ENCODE peak calls at places on chromosome 14, in nine cellular contexts. One of them, this sample, is unnamed. For H3K4me1 and H3K27me3, the result is how much of the 10 kb centered on the place peaks cover.

GRCh38 chr14:23646648-23647549 is 10.7 kb downstream of the DHRS2 start:
- DNase-seq in psoas muscle: no peak
- DNase-seq in PC-3: peak
- DNase-seq in uterus: no peak
- DNase-seq in Peyer's patch: no peak
- DNase-seq in A673: no peak
- DNase-seq in body of pancreas: no peak
- DNase-seq in CD8-positive, alpha-beta memory T cell: no peak
- DNase-seq in mesenchymal stem cell: no peak
- DNase-seq in this sample: no peak

GRCh38 chr14:79554816-79555215 is 656.5 kb downstream of the DIO2 start:
- DNase-seq in A673: no peak
- DNase-seq in body of pancreas: no peak
- DNase-seq in psoas muscle: no peak
- DNase-seq in mesenchymal stem cell: no peak
- DNase-seq in CD8-positive, alpha-beta memory T cell: no peak
- DNase-seq in PC-3: no peak
- DNase-seq in Peyer's patch: no peak
- DNase-seq in uterus: no peak
- DNase-seq in this sample: no peak

GRCh38 chr14:70708717-70709570 is 67.2 kb downstream of the TTC9 start:
- DNase-seq in psoas muscle: no peak
- DNase-seq in body of pancreas: no peak
- DNase-seq in CD8-positive, alpha-beta memory T cell: no peak
- DNase-seq in Peyer's patch: no peak
- DNase-seq in mesenchymal stem cell: no peak
- DNase-seq in A673: no peak
- DNase-seq in PC-3: no peak
- DNase-seq in uterus: no peak
- DNase-seq in this sample: no peak

GRCh38 chr14:24578558-24578957 is 2.5 kb upstream of the CTSG start:
- DNase-seq in mesenchymal stem cell: no peak
- DNase-seq in A673: no peak
- DNase-seq in CD8-positive, alpha-beta memory T cell: no peak
- DNase-seq in PC-3: no peak
- DNase-seq in uterus: no peak
- DNase-seq in psoas muscle: no peak
- DNase-seq in body of pancreas: no peak
- DNase-seq in Peyer's patch: no peak
- DNase-seq in this sample: no peak

GRCh38 chr14:38255408-38255672 is 553 bp downstream of the CLEC14A start:
- DNase-seq in A673: no peak
- DNase-seq in body of pancreas: no peak
- DNase-seq in mesenchymal stem cell: peak
- DNase-seq in PC-3: no peak
- DNase-seq in CD8-positive, alpha-beta memory T cell: no peak
- DNase-seq in uterus: no peak
- DNase-seq in psoas muscle: peak
- DNase-seq in Peyer's patch: peak
- DNase-seq in this sample: no peak

GRCh38 chr14:37376944-37377609 is 179.3 kb downstream of the MIPOL1 start:
- DNase-seq in uterus: no peak
- DNase-seq in A673: no peak
- DNase-seq in Peyer's patch: no peak
- DNase-seq in psoas muscle: no peak
- DNase-seq in body of pancreas: no peak
- DNase-seq in mesenchymal stem cell: no peak
- DNase-seq in PC-3: peak
- DNase-seq in CD8-positive, alpha-beta memory T cell: no peak
- DNase-seq in this sample: no peak

GRCh38 chr14:56708704-56709103 is 101.6 kb downstream of the OTX2 start:
- DNase-seq in Peyer's patch: no peak
- DNase-seq in psoas muscle: no peak
- DNase-seq in CD8-positive, alpha-beta memory T cell: no peak
- DNase-seq in PC-3: no peak
- DNase-seq in mesenchymal stem cell: no peak
- DNase-seq in A673: no peak
- DNase-seq in body of pancreas: no peak
- DNase-seq in uterus: no peak
- DNase-seq in this sample: no peak

GRCh38 chr14:23299186-23299521 is 3.5 kb downstream of the PPP1R3E start:
- DNase-seq in PC-3: no peak
- DNase-seq in mesenchymal stem cell: no peak
- DNase-seq in CD8-positive, alpha-beta memory T cell: no peak
- DNase-seq in body of pancreas: no peak
- DNase-seq in Peyer's patch: no peak
- DNase-seq in uterus: no peak
- DNase-seq in psoas muscle: no peak
- DNase-seq in A673: no peak
- DNase-seq in this sample: no peak

GRCh38 chr14:95875831-95876768 is 532 bp upstream of the TUNAR start:
- DNase-seq in uterus: no peak
- DNase-seq in Peyer's patch: no peak
- DNase-seq in PC-3: no peak
- DNase-seq in CD8-positive, alpha-beta memory T cell: no peak
- DNase-seq in mesenchymal stem cell: no peak
- DNase-seq in A673: peak
- DNase-seq in body of pancreas: no peak
- DNase-seq in psoas muscle: no peak
- DNase-seq in this sample: no peak

GRCh38 chr14:93010543-93011541 is 87.9 kb downstream of the CHGA start:
- DNase-seq in A673: no peak
- DNase-seq in body of pancreas: no peak
- DNase-seq in Peyer's patch: no peak
- DNase-seq in CD8-positive, alpha-beta memory T cell: no peak
- DNase-seq in mesenchymal stem cell: no peak
- DNase-seq in PC-3: no peak
- DNase-seq in uterus: no peak
- DNase-seq in psoas muscle: no peak
- DNase-seq in this sample: no peak

GRCh38 chr14:102496331-102496691 is 13.3 kb downstream of the ANKRD9 start:
- DNase-seq in A673: no peak
- DNase-seq in uterus: no peak
- DNase-seq in psoas muscle: no peak
- DNase-seq in CD8-positive, alpha-beta memory T cell: no peak
- DNase-seq in body of pancreas: no peak
- DNase-seq in mesenchymal stem cell: no peak
- DNase-seq in Peyer's patch: no peak
- DNase-seq in PC-3: no peak
- DNase-seq in this sample: no peak

GRCh38 chr14:104596451-104596918 is 8.1 kb downstream of the TMEM179 start:
- DNase-seq in CD8-positive, alpha-beta memory T cell: no peak
- DNase-seq in A673: no peak
- DNase-seq in body of pancreas: no peak
- DNase-seq in psoas muscle: peak
- DNase-seq in PC-3: no peak
- DNase-seq in mesenchymal stem cell: no peak
- DNase-seq in Peyer's patch: no peak
- DNase-seq in uterus: no peak
- DNase-seq in this sample: no peak

GRCh38 chr14:69049675-69050074 is 70.6 kb upstream of the ACTN1 start:
- DNase-seq in A673: no peak
- DNase-seq in mesenchymal stem cell: peak
- DNase-seq in CD8-positive, alpha-beta memory T cell: no peak
- DNase-seq in uterus: peak
- DNase-seq in PC-3: no peak
- DNase-seq in body of pancreas: no peak
- DNase-seq in Peyer's patch: no peak
- DNase-seq in psoas muscle: no peak
- DNase-seq in this sample: no peak

GRCh38 chr14:65804752-65805473 is 392.4 kb downstream of the FUT8 start:
- DNase-seq in PC-3: no peak
- DNase-seq in body of pancreas: no peak
- DNase-seq in Peyer's patch: no peak
- DNase-seq in CD8-positive, alpha-beta memory T cell: no peak
- DNase-seq in uterus: no peak
- DNase-seq in A673: no peak
- DNase-seq in psoas muscle: no peak
- DNase-seq in mesenchymal stem cell: no peak
- DNase-seq in this sample: no peak

GRCh38 chr14:42961509-42961908 is 1354.8 kb downstream of the LRFN5 start:
- DNase-seq in Peyer's patch: no peak
- DNase-seq in CD8-positive, alpha-beta memory T cell: no peak
- DNase-seq in mesenchymal stem cell: no peak
- DNase-seq in body of pancreas: no peak
- DNase-seq in psoas muscle: no peak
- DNase-seq in A673: no peak
- DNase-seq in uterus: no peak
- DNase-seq in PC-3: peak
- DNase-seq in this sample: no peak

GRCh38 chr14:101193845-101194355 is 290.4 kb upstream of the RTL1 start:
- DNase-seq in CD8-positive, alpha-beta memory T cell: no peak
- DNase-seq in Peyer's patch: no peak
- DNase-seq in body of pancreas: peak
- DNase-seq in A673: no peak
- DNase-seq in psoas muscle: no peak
- DNase-seq in mesenchymal stem cell: no peak
- DNase-seq in PC-3: no peak
- DNase-seq in uterus: no peak
- DNase-seq in this sample: no peak

GRCh38 chr14:99215277-99215676 is 56.7 kb downstream of the BCL11B start:
- DNase-seq in PC-3: no peak
- DNase-seq in psoas muscle: no peak
- DNase-seq in CD8-positive, alpha-beta memory T cell: no peak
- DNase-seq in A673: peak
- DNase-seq in Peyer's patch: no peak
- DNase-seq in uterus: no peak
- DNase-seq in mesenchymal stem cell: no peak
- DNase-seq in body of pancreas: no peak
- DNase-seq in this sample: no peak
- H3K4me1 ChIP-seq in PC-3: under half
- H3K4me1 ChIP-seq in psoas muscle: under half
- H3K4me1 ChIP-seq in CD8-positive, alpha-beta memory T cell: half or more
- H3K4me1 ChIP-seq in A673: half or more
- H3K4me1 ChIP-seq in Peyer's patch: under half
- H3K4me1 ChIP-seq in uterus: under half
- H3K4me1 ChIP-seq in mesenchymal stem cell: under half
- H3K4me1 ChIP-seq in body of pancreas: under half
- H3K4me1 ChIP-seq in this sample: under half

GRCh38 chr14:35391388-35391710 is 13.2 kb downstream of the NFKBIA start:
- DNase-seq in psoas muscle: no peak
- DNase-seq in uterus: no peak
- DNase-seq in mesenchymal stem cell: no peak
- DNase-seq in CD8-positive, alpha-beta memory T cell: no peak
- DNase-seq in Peyer's patch: no peak
- DNase-seq in A673: no peak
- DNase-seq in body of pancreas: no peak
- DNase-seq in PC-3: no peak
- DNase-seq in this sample: no peak

GRCh38 chr14:35395283-35395682 is 9.3 kb downstream of the NFKBIA start:
- DNase-seq in Peyer's patch: no peak
- DNase-seq in body of pancreas: no peak
- DNase-seq in mesenchymal stem cell: no peak
- DNase-seq in psoas muscle: peak
- DNase-seq in uterus: no peak
- DNase-seq in CD8-positive, alpha-beta memory T cell: no peak
- DNase-seq in PC-3: no peak
- DNase-seq in A673: no peak
- DNase-seq in this sample: no peak

GRCh38 chr14:35394326-35394725 is 10.2 kb downstream of the NFKBIA start:
- DNase-seq in CD8-positive, alpha-beta memory T cell: no peak
- DNase-seq in body of pancreas: no peak
- DNase-seq in uterus: no peak
- DNase-seq in psoas muscle: no peak
- DNase-seq in mesenchymal stem cell: no peak
- DNase-seq in PC-3: no peak
- DNase-seq in A673: no peak
- DNase-seq in Peyer's patch: no peak
- DNase-seq in this sample: no peak

GRCh38 chr14:35390577-35391387 is 13.8 kb downstream of the NFKBIA start:
- DNase-seq in CD8-positive, alpha-beta memory T cell: no peak
- DNase-seq in uterus: no peak
- DNase-seq in body of pancreas: no peak
- DNase-seq in PC-3: peak
- DNase-seq in mesenchymal stem cell: peak
- DNase-seq in psoas muscle: no peak
- DNase-seq in Peyer's patch: no peak
- DNase-seq in A673: peak
- DNase-seq in this sample: no peak

GRCh38 chr14:35393826-35394225 is 10.7 kb downstream of the NFKBIA start:
- DNase-seq in mesenchymal stem cell: no peak
- DNase-seq in A673: no peak
- DNase-seq in PC-3: no peak
- DNase-seq in Peyer's patch: no peak
- DNase-seq in uterus: no peak
- DNase-seq in CD8-positive, alpha-beta memory T cell: no peak
- DNase-seq in psoas muscle: no peak
- DNase-seq in body of pancreas: no peak
- DNase-seq in this sample: no peak
- H3K27me3 ChIP-seq in mesenchymal stem cell: under half
- H3K27me3 ChIP-seq in A673: under half
- H3K27me3 ChIP-seq in PC-3: under half
- H3K27me3 ChIP-seq in Peyer's patch: under half
- H3K27me3 ChIP-seq in uterus: under half
- H3K27me3 ChIP-seq in CD8-positive, alpha-beta memory T cell: under half
- H3K27me3 ChIP-seq in psoas muscle: under half
- H3K27me3 ChIP-seq in body of pancreas: under half
- H3K27me3 ChIP-seq in this sample: under half

GRCh38 chr14:63982156-63982555 is 129.4 kb downstream of the SYNE2 start:
- DNase-seq in psoas muscle: no peak
- DNase-seq in mesenchymal stem cell: no peak
- DNase-seq in CD8-positive, alpha-beta memory T cell: no peak
- DNase-seq in body of pancreas: no peak
- DNase-seq in uterus: no peak
- DNase-seq in Peyer's patch: no peak
- DNase-seq in A673: no peak
- DNase-seq in PC-3: no peak
- DNase-seq in this sample: no peak
- H3K4me1 ChIP-seq in psoas muscle: under half
- H3K4me1 ChIP-seq in mesenchymal stem cell: under half
- H3K4me1 ChIP-seq in CD8-positive, alpha-beta memory T cell: under half
- H3K4me1 ChIP-seq in body of pancreas: under half
- H3K4me1 ChIP-seq in uterus: under half
- H3K4me1 ChIP-seq in Peyer's patch: under half
- H3K4me1 ChIP-seq in A673: under half
- H3K4me1 ChIP-seq in PC-3: under half
- H3K4me1 ChIP-seq in this sample: under half

DNA sequence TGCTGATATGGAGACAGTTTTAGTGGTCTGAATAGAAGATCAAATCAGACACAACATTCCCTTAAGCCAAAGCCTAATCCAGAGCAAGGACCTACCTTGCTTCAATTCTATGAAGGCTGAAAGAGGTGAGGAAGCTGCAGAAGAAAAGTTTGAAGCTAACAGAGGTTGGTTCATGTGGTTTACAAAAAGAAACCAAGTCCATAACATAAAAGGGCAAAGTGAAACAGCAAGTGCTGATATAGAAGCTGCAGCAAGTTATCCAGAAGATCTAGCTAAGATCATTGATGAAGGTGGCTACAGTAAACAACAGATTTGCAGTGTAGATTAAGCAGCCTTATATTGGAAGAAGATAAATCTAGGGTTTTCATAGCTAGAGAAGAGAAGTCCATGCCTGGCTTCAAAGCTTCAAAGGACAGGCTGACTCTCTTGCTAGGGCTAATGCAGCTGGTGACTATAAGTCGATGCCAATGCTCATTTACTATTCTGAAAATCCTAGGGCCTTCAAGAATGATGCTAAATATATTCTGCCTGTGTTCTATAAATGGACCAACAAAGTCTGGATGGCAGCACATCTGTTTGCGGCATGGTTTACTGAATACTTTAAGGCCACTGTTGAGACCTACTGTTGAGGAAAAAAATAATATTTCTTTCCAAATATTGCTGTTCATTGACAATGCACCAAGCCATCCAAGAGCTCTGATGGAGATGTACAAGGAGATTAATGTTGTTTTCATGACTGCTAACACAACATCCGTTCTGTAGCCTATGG is 361.0 kb downstream of the DPF3 start:
- DNase-seq in Peyer's patch: no peak
- DNase-seq in A673: no peak
- DNase-seq in psoas muscle: no peak
- DNase-seq in mesenchymal stem cell: no peak
- DNase-seq in uterus: no peak
- DNase-seq in body of pancreas: no peak
- DNase-seq in CD8-positive, alpha-beta memory T cell: peak
- DNase-seq in PC-3: no peak
- DNase-seq in this sample: no peak
- H3K27me3 ChIP-seq in Peyer's patch: under half
- H3K27me3 ChIP-seq in A673: under half
- H3K27me3 ChIP-seq in psoas muscle: under half
- H3K27me3 ChIP-seq in mesenchymal stem cell: under half
- H3K27me3 ChIP-seq in uterus: under half
- H3K27me3 ChIP-seq in body of pancreas: under half
- H3K27me3 ChIP-seq in CD8-positive, alpha-beta memory T cell: under half
- H3K27me3 ChIP-seq in PC-3: under half
- H3K27me3 ChIP-seq in this sample: under half